ENCODE peak calls at places on chromosome 12, in four cellular contexts. K is stimulated activated CD4-positive, alpha-beta T cell treated with anti-CD3 and anti-CD28 coated beads, Interleukin-1b, Interleukin-23, amount 100 ng/mL, for 24 hours; V is fibroblast of gingiva; F is mucosa of descending colon. O is an unnamed sample.

GRCh38 chr12:6550294-6551062 is 5.4 kb downstream of the IFFO1 start:
- DNase-seq in K (no peak), V (no peak), F (no peak), O (no peak)

GRCh38 chr12:110537605-110538409 is 35.7 kb downstream of the RAD9B start:
- DNase-seq in K (no peak), F (no peak), V (peak; percentile 7), O (no peak)

GRCh38 chr12:82524020-82524419 is 162.7 kb upstream of the TMTC2 start:
- DNase-seq in V (no peak), F (no peak), K (no peak), O (peak; percentile 10)

GRCh38 chr12:104285740-104286537 is 17.6 kb upstream of the EID3 start:
- DNase-seq in F (no peak), K (no peak), V (no peak), O (peak; percentile 45)

GRCh38 chr12:32644455-32644854 is 34.6 kb upstream of the DNM1L start:
- DNase-seq in F (no peak), K (no peak), V (no peak), O (no peak)

GRCh38 chr12:108879615-108880254 is at the start of gene DAO:
- DNase-seq in V (no peak), F (no peak), K (no peak), O (no peak)

GRCh38 chr12:121713257-121714155 is 954 bp downstream of the TMEM120B start:
- DNase-seq in V (no peak), K (no peak), F (no peak), O (peak; percentile 31)

GRCh38 chr12:86666311-86666710 is 410.1 kb upstream of the MGAT4C start:
- DNase-seq in F (no peak), K (no peak), V (peak; percentile 4), O (no peak)

GRCh38 chr12:22332191-22332590 is 2.3 kb downstream of the ST8SIA1 start:
- DNase-seq in K (no peak), V (no peak), F (no peak), O (no peak)

GRCh38 chr12:102512523-102512922 is 32.2 kb upstream of the IGF1 start:
- DNase-seq in F (no peak), V (no peak), K (no peak), O (no peak)

GRCh38 chr12:50110127-50110761 is 1.8 kb upstream of the COX14 start:
- DNase-seq in F (peak; percentile 82), V (peak; percentile 43), K (no peak), O (peak; percentile 32)

GRCh38 chr12:88876867-88877266 is 296.6 kb upstream of the KITLG start:
- DNase-seq in F (no peak), K (no peak), V (no peak), O (peak; percentile 40)

GRCh38 chr12:128818065-128819022 is 5.4 kb downstream of the SLC15A4 start:
- DNase-seq in V (peak; percentile 30), F (no peak), K (no peak), O (peak; percentile 67)

GRCh38 chr12:110565919-110566871 is 16.9 kb downstream of the PPTC7 start:
- DNase-seq in F (no peak), K (no peak), V (no peak), O (no peak)

GRCh38 chr12:105018761-105019160 is 32.6 kb downstream of the NOPCHAP1 start:
- DNase-seq in V (no peak), F (no peak), K (no peak), O (no peak)

GRCh38 chr12:52199294-52199920 is 7.6 kb upstream of the KRT80 start:
- DNase-seq in K (no peak), F (peak; percentile 21), V (no peak), O (no peak)